ENCODE peak calls at places on chromosomes 16 and 17, in five cellular contexts. P is KBM-7, C is mesothelial cell of epicardium, J is T-helper 2 cell, F is GM23248. B is an unnamed sample.

GRCh38 chr17:29014716-29015115 is 8.9 kb upstream of the SEZ6 start:
- DNase-seq in P (no peak), J (no peak), F (no peak), C (no peak), B (no peak)

GRCh38 chr16:73131153-73131862 is 83.4 kb upstream of the ZFHX3 start:
- DNase-seq in F (no peak), C (no peak), P (no peak), J (no peak), B (no peak)

GRCh38 chr17:17183744-17184143 is 22.4 kb downstream of the PLD6 start:
- DNase-seq in F (no peak), P (no peak), J (no peak), C (no peak), B (no peak)

GRCh38 chr16:19132898-19133297 is 19.1 kb downstream of the ITPRIPL2 start:
- DNase-seq in P (peak), F (no peak), J (no peak), C (no peak), B (no peak)

GRCh38 chr17:48241131-48241591 is 133.6 kb downstream of the SNX11 start:
- DNase-seq in P (peak), J (no peak), F (peak), C (no peak), B (peak)

GRCh38 chr16:75475420-75475847 is 10.9 kb upstream of the TMEM170A start:
- DNase-seq in P (no peak), J (no peak), C (no peak), F (no peak), B (no peak)

GRCh38 chr17:7439462-7440112 is at the start of gene FGF11:
- DNase-seq in J (no peak), C (no peak), P (no peak), F (peak), B (no peak)

GRCh38 chr17:76515291-76515949 is 14.2 kb upstream of the RHBDF2 start:
- DNase-seq in C (no peak), F (peak), J (peak), P (peak), B (no peak)

GRCh38 chr17:39178516-39178915 is 12.6 kb upstream of the ARL5C start:
- DNase-seq in P (no peak), J (no peak), F (peak), C (no peak), B (no peak)

GRCh38 chr16:57667526-57668258 is 414 bp upstream of the ADGRG3 start:
- DNase-seq in J (no peak), P (no peak), C (no peak), F (no peak), B (no peak)

GRCh38 chr17:35076874-35077273 is 13.4 kb upstream of the RFFL start:
- DNase-seq in C (no peak), P (no peak), F (no peak), J (no peak), B (no peak)

GRCh38 chr17:45261577-45262515 is at the start of gene SPATA32:
- DNase-seq in C (peak), F (peak), J (peak), P (no peak), B (peak)

GRCh38 chr17:27535975-27536374 is 79.7 kb downstream of the KSR1 start:
- DNase-seq in F (peak), P (no peak), J (no peak), C (no peak), B (no peak)

GRCh38 chr16:30656974-30657865 is 1.0 kb upstream of the FBRS start:
- DNase-seq in J (no peak), C (no peak), P (no peak), F (peak), B (no peak)

GRCh38 chr16:1494711-1495110 is 1.6 kb downstream of the TELO2 start:
- DNase-seq in F (peak), P (no peak), J (no peak), C (no peak), B (no peak)

GRCh38 chr16:546909-547770 is 13.1 kb upstream of the PRR35 start:
- DNase-seq in J (no peak), P (no peak), F (peak), C (peak), B (peak)

GRCh38 chr16:19219836-19220235 is 51.8 kb downstream of the SYT17 start:
- DNase-seq in F (no peak), P (no peak), C (no peak), J (no peak), B (no peak)

GRCh38 chr16:89019511-89019910 is 42.5 kb upstream of the CBFA2T3 start:
- DNase-seq in F (no peak), J (no peak), P (no peak), C (no peak), B (no peak)

GRCh38 chr17:46053911-46054534 is 55.0 kb downstream of the STH start:
- DNase-seq in F (peak), P (no peak), J (no peak), C (no peak), B (no peak)

GRCh38 chr17:81583589-81584337 is 31.6 kb upstream of the FAAP100 start:
- DNase-seq in P (no peak), J (no peak), C (no peak), F (no peak), B (peak)

B was measured in NCI-H1930.